ENCODE peak calls at places on chromosomes 13 and 19, in six cellular contexts. One of them, this sample, is unnamed.

GRCh38 chr13:30915691-30916541 is 9.8 kb downstream of the MEDAG start:
- DNase-seq in NCI-H2081: no peak
- DNase-seq in cardiac muscle cell: no peak
- DNase-seq in mesenteric fat pad: no peak
- DNase-seq in AG09309: no peak
- DNase-seq in SIG-M5: no peak
- DNase-seq in this sample: no peak

GRCh38 chr19:43476606-43477005 is 11.2 kb upstream of the LYPD3 start:
- DNase-seq in AG09309: peak; percentile 46
- DNase-seq in NCI-H2081: no peak
- DNase-seq in mesenteric fat pad: no peak
- DNase-seq in cardiac muscle cell: no peak
- DNase-seq in SIG-M5: no peak
- DNase-seq in this sample: no peak

GRCh38 chr13:113059891-113060290 is 45.7 kb upstream of the F7 start:
- DNase-seq in cardiac muscle cell: no peak
- DNase-seq in NCI-H2081: no peak
- DNase-seq in AG09309: no peak
- DNase-seq in mesenteric fat pad: no peak
- DNase-seq in SIG-M5: no peak
- DNase-seq in this sample: no peak

GRCh38 chr13:51437550-51438127 is 15.2 kb downstream of the INTS6 start:
- DNase-seq in cardiac muscle cell: no peak
- DNase-seq in mesenteric fat pad: no peak
- DNase-seq in AG09309: no peak
- DNase-seq in NCI-H2081: no peak
- DNase-seq in SIG-M5: no peak
- DNase-seq in this sample: no peak

GRCh38 chr19:13841339-13842293 is 35.3 kb upstream of the NANOS3 start:
- DNase-seq in mesenteric fat pad: no peak
- DNase-seq in AG09309: no peak
- DNase-seq in NCI-H2081: no peak
- DNase-seq in cardiac muscle cell: no peak
- DNase-seq in SIG-M5: no peak
- DNase-seq in this sample: no peak

GRCh38 chr19:45305421-45305820 is 17.3 kb downstream of the CKM start:
- DNase-seq in NCI-H2081: no peak
- DNase-seq in SIG-M5: no peak
- DNase-seq in mesenteric fat pad: no peak
- DNase-seq in AG09309: no peak
- DNase-seq in cardiac muscle cell: no peak
- DNase-seq in this sample: no peak

GRCh38 chr19:48385461-48386087 is 5.8 kb downstream of the KDELR1 start:
- DNase-seq in cardiac muscle cell: no peak
- DNase-seq in NCI-H2081: no peak
- DNase-seq in AG09309: no peak
- DNase-seq in mesenteric fat pad: no peak
- DNase-seq in SIG-M5: no peak
- DNase-seq in this sample: no peak

GRCh38 chr13:48631441-48631840 is 22.3 kb upstream of the CYSLTR2 start:
- DNase-seq in mesenteric fat pad: no peak
- DNase-seq in cardiac muscle cell: no peak
- DNase-seq in AG09309: no peak
- DNase-seq in NCI-H2081: no peak
- DNase-seq in SIG-M5: no peak
- DNase-seq in this sample: no peak

GRCh38 chr13:23330356-23330755 is 103.1 kb downstream of the SACS start:
- DNase-seq in NCI-H2081: no peak
- DNase-seq in AG09309: no peak
- DNase-seq in cardiac muscle cell: no peak
- DNase-seq in mesenteric fat pad: no peak
- DNase-seq in SIG-M5: no peak
- DNase-seq in this sample: no peak

GRCh38 chr19:5718579-5719273 is 1.2 kb downstream of the LONP1 start:
- DNase-seq in mesenteric fat pad: no peak
- DNase-seq in SIG-M5: peak; percentile 71
- DNase-seq in NCI-H2081: no peak
- DNase-seq in cardiac muscle cell: no peak
- DNase-seq in AG09309: peak; percentile 88
- DNase-seq in this sample: no peak

GRCh38 chr19:2561895-2562294 is 86.0 kb downstream of the GADD45B start:
- DNase-seq in cardiac muscle cell: no peak
- DNase-seq in mesenteric fat pad: no peak
- DNase-seq in AG09309: no peak
- DNase-seq in SIG-M5: no peak
- DNase-seq in NCI-H2081: no peak
- DNase-seq in this sample: no peak

GRCh38 chr19:28705008-28705407 is 507.9 kb downstream of the UQCRFS1 start:
- DNase-seq in SIG-M5: no peak
- DNase-seq in cardiac muscle cell: peak; percentile 26
- DNase-seq in mesenteric fat pad: no peak
- DNase-seq in AG09309: peak; percentile 68
- DNase-seq in NCI-H2081: no peak
- DNase-seq in this sample: no peak

GRCh38 chr13:109385161-109385560 is 401.2 kb downstream of the IRS2 start:
- DNase-seq in mesenteric fat pad: no peak
- DNase-seq in AG09309: peak; percentile 74
- DNase-seq in NCI-H2081: no peak
- DNase-seq in SIG-M5: no peak
- DNase-seq in cardiac muscle cell: no peak
- DNase-seq in this sample: peak; percentile 5

GRCh38 chr19:18322318-18322758 is 538 bp downstream of the LSM4 start:
- DNase-seq in NCI-H2081: peak; percentile 43
- DNase-seq in mesenteric fat pad: no peak
- DNase-seq in AG09309: no peak
- DNase-seq in cardiac muscle cell: peak; percentile 63
- DNase-seq in SIG-M5: no peak
- DNase-seq in this sample: no peak

GRCh38 chr19:40756502-40757110 is 5.6 kb downstream of the SNRPA start:
- DNase-seq in SIG-M5: no peak
- DNase-seq in NCI-H2081: no peak
- DNase-seq in cardiac muscle cell: no peak
- DNase-seq in mesenteric fat pad: no peak
- DNase-seq in AG09309: no peak
- DNase-seq in this sample: no peak

GRCh38 chr19:35208121-35208520 is 20.4 kb downstream of the FAM187B start:
- DNase-seq in AG09309: no peak
- DNase-seq in cardiac muscle cell: no peak
- DNase-seq in NCI-H2081: no peak
- DNase-seq in SIG-M5: no peak
- DNase-seq in mesenteric fat pad: no peak
- DNase-seq in this sample: no peak

GRCh38 chr13:76014618-76015315 is 378.6 kb downstream of the LMO7 start:
- DNase-seq in cardiac muscle cell: peak; percentile 21
- DNase-seq in NCI-H2081: no peak
- DNase-seq in SIG-M5: no peak
- DNase-seq in mesenteric fat pad: no peak
- DNase-seq in AG09309: no peak
- DNase-seq in this sample: no peak

GRCh38 chr19:13849277-13849676 is 27.7 kb upstream of the NANOS3 start:
- DNase-seq in mesenteric fat pad: no peak
- DNase-seq in NCI-H2081: no peak
- DNase-seq in SIG-M5: no peak
- DNase-seq in cardiac muscle cell: no peak
- DNase-seq in AG09309: no peak
- DNase-seq in this sample: no peak

GRCh38 chr13:20221772-20222171 is 10.3 kb downstream of the GJB6 start:
- DNase-seq in mesenteric fat pad: no peak
- DNase-seq in AG09309: peak; percentile 45
- DNase-seq in SIG-M5: peak; percentile 86
- DNase-seq in cardiac muscle cell: no peak
- DNase-seq in NCI-H2081: no peak
- DNase-seq in this sample: no peak

GRCh38 chr19:2477732-2478191 is 1.8 kb downstream of the GADD45B start:
- DNase-seq in AG09309: no peak
- DNase-seq in NCI-H2081: no peak
- DNase-seq in mesenteric fat pad: no peak
- DNase-seq in cardiac muscle cell: peak; percentile 29
- DNase-seq in SIG-M5: no peak
- DNase-seq in this sample: no peak